ENCODE peak calls at places on chromosomes 13 and 19, in nine cellular contexts. One of them, this sample, is unnamed.

GRCh38 chr13:28753208-28753892 is 34.6 kb upstream of the SLC46A3 start:
- DNase-seq in iPS-NIHi11: peak
- DNase-seq in AG10803: peak
- DNase-seq in non-pigmented ciliary epithelial cell: peak
- DNase-seq in occipital lobe: no peak
- DNase-seq in stimulated activated CD8-positive, alpha-beta memory T cell treated with anti-CD3 and anti-CD28 coated beads, Interleukin-4, amount 100 ng/mL, for 1 hour: no peak
- DNase-seq in CD4-positive, alpha-beta T cell: no peak
- DNase-seq in effector memory CD4-positive, alpha-beta T cell: no peak
- DNase-seq in stomach: peak
- DNase-seq in this sample: peak

GRCh38 chr13:50613356-50613831 is 230.1 kb downstream of the DLEU7 start:
- DNase-seq in iPS-NIHi11: no peak
- DNase-seq in AG10803: peak
- DNase-seq in non-pigmented ciliary epithelial cell: no peak
- DNase-seq in occipital lobe: no peak
- DNase-seq in stimulated activated CD8-positive, alpha-beta memory T cell treated with anti-CD3 and anti-CD28 coated beads, Interleukin-4, amount 100 ng/mL, for 1 hour: no peak
- DNase-seq in CD4-positive, alpha-beta T cell: no peak
- DNase-seq in effector memory CD4-positive, alpha-beta T cell: no peak
- DNase-seq in stomach: no peak
- DNase-seq in this sample: no peak

GRCh38 chr13:96238861-96239260 is 149.0 kb downstream of the HS6ST3 start:
- DNase-seq in iPS-NIHi11: no peak
- DNase-seq in AG10803: no peak
- DNase-seq in non-pigmented ciliary epithelial cell: no peak
- DNase-seq in occipital lobe: no peak
- DNase-seq in stimulated activated CD8-positive, alpha-beta memory T cell treated with anti-CD3 and anti-CD28 coated beads, Interleukin-4, amount 100 ng/mL, for 1 hour: no peak
- DNase-seq in CD4-positive, alpha-beta T cell: no peak
- DNase-seq in effector memory CD4-positive, alpha-beta T cell: no peak
- DNase-seq in stomach: no peak
- DNase-seq in this sample: no peak

GRCh38 chr13:75359266-75359665 is 122.7 kb downstream of the TBC1D4 start:
- DNase-seq in iPS-NIHi11: peak
- DNase-seq in AG10803: peak
- DNase-seq in non-pigmented ciliary epithelial cell: peak
- DNase-seq in occipital lobe: no peak
- DNase-seq in stimulated activated CD8-positive, alpha-beta memory T cell treated with anti-CD3 and anti-CD28 coated beads, Interleukin-4, amount 100 ng/mL, for 1 hour: no peak
- DNase-seq in CD4-positive, alpha-beta T cell: no peak
- DNase-seq in effector memory CD4-positive, alpha-beta T cell: no peak
- DNase-seq in stomach: no peak
- DNase-seq in this sample: no peak

GRCh38 chr19:45739498-45740439 is 6.5 kb downstream of the MEIOSIN start:
- DNase-seq in iPS-NIHi11: no peak
- DNase-seq in AG10803: no peak
- DNase-seq in non-pigmented ciliary epithelial cell: no peak
- DNase-seq in occipital lobe: no peak
- DNase-seq in stimulated activated CD8-positive, alpha-beta memory T cell treated with anti-CD3 and anti-CD28 coated beads, Interleukin-4, amount 100 ng/mL, for 1 hour: no peak
- DNase-seq in CD4-positive, alpha-beta T cell: no peak
- DNase-seq in effector memory CD4-positive, alpha-beta T cell: no peak
- DNase-seq in stomach: no peak
- DNase-seq in this sample: no peak

GRCh38 chr13:24123761-24124160 is 36.8 kb upstream of the SPATA13 start:
- DNase-seq in iPS-NIHi11: no peak
- DNase-seq in AG10803: no peak
- DNase-seq in non-pigmented ciliary epithelial cell: no peak
- DNase-seq in occipital lobe: no peak
- DNase-seq in stimulated activated CD8-positive, alpha-beta memory T cell treated with anti-CD3 and anti-CD28 coated beads, Interleukin-4, amount 100 ng/mL, for 1 hour: no peak
- DNase-seq in CD4-positive, alpha-beta T cell: no peak
- DNase-seq in effector memory CD4-positive, alpha-beta T cell: no peak
- DNase-seq in stomach: no peak
- DNase-seq in this sample: no peak

GRCh38 chr13:98405690-98406344 is 171.1 kb downstream of the STK24 start:
- DNase-seq in iPS-NIHi11: no peak
- DNase-seq in AG10803: no peak
- DNase-seq in non-pigmented ciliary epithelial cell: no peak
- DNase-seq in occipital lobe: no peak
- DNase-seq in stimulated activated CD8-positive, alpha-beta memory T cell treated with anti-CD3 and anti-CD28 coated beads, Interleukin-4, amount 100 ng/mL, for 1 hour: no peak
- DNase-seq in CD4-positive, alpha-beta T cell: no peak
- DNase-seq in effector memory CD4-positive, alpha-beta T cell: no peak
- DNase-seq in stomach: no peak
- DNase-seq in this sample: no peak

GRCh38 chr13:44649118-44649455 is 73.0 kb upstream of the TSC22D1 start:
- DNase-seq in iPS-NIHi11: peak
- DNase-seq in AG10803: no peak
- DNase-seq in non-pigmented ciliary epithelial cell: no peak
- DNase-seq in occipital lobe: no peak
- DNase-seq in stimulated activated CD8-positive, alpha-beta memory T cell treated with anti-CD3 and anti-CD28 coated beads, Interleukin-4, amount 100 ng/mL, for 1 hour: no peak
- DNase-seq in CD4-positive, alpha-beta T cell: no peak
- DNase-seq in effector memory CD4-positive, alpha-beta T cell: no peak
- DNase-seq in stomach: no peak
- DNase-seq in this sample: no peak

GRCh38 chr19:18428173-18428836 is 9.1 kb downstream of the SSBP4 start:
- DNase-seq in iPS-NIHi11: no peak
- DNase-seq in AG10803: no peak
- DNase-seq in non-pigmented ciliary epithelial cell: no peak
- DNase-seq in occipital lobe: no peak
- DNase-seq in stimulated activated CD8-positive, alpha-beta memory T cell treated with anti-CD3 and anti-CD28 coated beads, Interleukin-4, amount 100 ng/mL, for 1 hour: no peak
- DNase-seq in CD4-positive, alpha-beta T cell: no peak
- DNase-seq in effector memory CD4-positive, alpha-beta T cell: no peak
- DNase-seq in stomach: no peak
- DNase-seq in this sample: no peak

This sample was measured in colonic mucosa.